ENCODE peak calls at places on chromosome 3, in ten cellular contexts. G is BJ; Y is Daoy; Q is ureter; Z is activated CD4-positive, alpha-beta T cell treated with anti-CD3 and anti-CD28 coated beads, Interleukin-2, amount 10 ng/mL, durations not matched to agents 24 days and 14 days; V is transverse colon; I is stimulated activated effector memory CD8-positive, alpha-beta T cell treated with anti-CD3 and anti-CD28 coated beads, Interleukin-12 subunit alpha, Interleukin-12 subunit beta, amount 100 ng/mL, for 72 hours; T is anterior cingulate cortex; E is hippocampal formation; W is HepG2. M is an unnamed sample.

GRCh38 chr3:124587053-124587408 is 143.2 kb upstream of the UMPS start:
- DNase-seq in G (no peak), Y (peak), Q (no peak), Z (no peak), V (no peak), I (no peak), T (peak), E (no peak), W (no peak), M (peak)

GRCh38 chr3:183233986-183234385 is 19.1 kb upstream of the B3GNT5 start:
- DNase-seq in G (no peak), Y (no peak), Q (no peak), Z (no peak), V (no peak), I (no peak), T (no peak), E (no peak), W (no peak), M (no peak)

GRCh38 chr3:155243512-155243921 is 50.0 kb downstream of the STRIT1 start:
- DNase-seq in G (no peak), Y (no peak), Q (no peak), Z (no peak), V (no peak), I (no peak), T (no peak), E (no peak), W (no peak), M (no peak)

GRCh38 chr3:38586546-38587520 is 62.7 kb downstream of the SCN5A start:
- DNase-seq in G (no peak), Y (no peak), Q (peak), Z (no peak), V (peak), I (no peak), T (no peak), E (no peak), W (no peak), M (no peak)

GRCh38 chr3:195123196-195123805 is 147.7 kb downstream of the XXYLT1 start:
- DNase-seq in G (no peak), Y (peak), Q (no peak), Z (no peak), V (no peak), I (no peak), T (no peak), E (no peak), W (no peak), M (no peak)

GRCh38 chr3:115350606-115351005 is 203.5 kb upstream of the ZBTB20 start:
- DNase-seq in G (no peak), Y (no peak), Q (no peak), Z (no peak), V (no peak), I (no peak), T (no peak), E (no peak), W (no peak), M (no peak)

GRCh38 chr3:174756200-174756829 is 102.8 kb upstream of the NAALADL2 start:
- DNase-seq in G (no peak), Y (no peak), Q (no peak), Z (no peak), V (no peak), I (no peak), T (no peak), E (no peak), W (no peak), M (no peak)

GRCh38 chr3:77147836-77148578 is 108.1 kb downstream of the ROBO2 start:
- DNase-seq in G (no peak), Y (peak), Q (no peak), Z (no peak), V (no peak), I (no peak), T (no peak), E (no peak), W (no peak), M (no peak)

GRCh38 chr3:119011528-119011927 is 23.1 kb downstream of the IGSF11 start:
- DNase-seq in G (no peak), Y (no peak), Q (no peak), Z (no peak), V (no peak), I (no peak), T (no peak), E (no peak), W (no peak), M (no peak)

GRCh38 chr3:55885721-55886120 is 398.6 kb upstream of the WNT5A start:
- DNase-seq in G (peak), Y (peak), Q (no peak), Z (no peak), V (no peak), I (no peak), T (no peak), E (no peak), W (no peak), M (peak)

GRCh38 chr3:193744822-193745684 is 152.0 kb downstream of the OPA1 start:
- DNase-seq in G (no peak), Y (no peak), Q (no peak), Z (peak), V (no peak), I (peak), T (no peak), E (no peak), W (peak), M (no peak)

GRCh38 chr3:139448104-139448503 is 28.2 kb downstream of the RBP2 start:
- DNase-seq in G (no peak), Y (peak), Q (no peak), Z (no peak), V (no peak), I (no peak), T (peak), E (peak), W (no peak), M (no peak)

GRCh38 chr3:185069583-185070030 is 83.3 kb downstream of the C3orf70 start:
- DNase-seq in G (no peak), Y (no peak), Q (no peak), Z (no peak), V (peak), I (no peak), T (no peak), E (no peak), W (peak), M (no peak)

GRCh38 chr3:120224249-120224648 is 60.8 kb downstream of the GPR156 start:
- DNase-seq in G (no peak), Y (no peak), Q (no peak), Z (no peak), V (no peak), I (no peak), T (no peak), E (no peak), W (no peak), M (no peak)

GRCh38 chr3:71725279-71725991 is at the start of gene EIF4E3:
- DNase-seq in G (no peak), Y (peak), Q (peak), Z (peak), V (peak), I (peak), T (no peak), E (peak), W (no peak), M (no peak)

GRCh38 chr3:197171481-197172067 is 126.8 kb downstream of the DLG1 start:
- DNase-seq in G (no peak), Y (no peak), Q (no peak), Z (no peak), V (no peak), I (no peak), T (no peak), E (no peak), W (no peak), M (no peak)

GRCh38 chr3:16239082-16239770 is 25.5 kb downstream of the DPH3 start:
- DNase-seq in G (no peak), Y (no peak), Q (no peak), Z (no peak), V (no peak), I (no peak), T (no peak), E (no peak), W (no peak), M (no peak)

GRCh38 chr3:122169911-122170310 is 13.6 kb upstream of the CASR start:
- DNase-seq in G (no peak), Y (no peak), Q (no peak), Z (peak), V (no peak), I (no peak), T (no peak), E (no peak), W (no peak), M (no peak)

GRCh38 chr3:133895208-133896001 is at the start of gene RAB6B:
- DNase-seq in G (no peak), Y (peak), Q (no peak), Z (peak), V (no peak), I (no peak), T (peak), E (peak), W (no peak), M (no peak)

GRCh38 chr3:33578325-33579180 is 138.3 kb upstream of the UBP1 start:
- DNase-seq in G (peak), Y (peak), Q (no peak), Z (no peak), V (no peak), I (no peak), T (no peak), E (no peak), W (peak), M (no peak)

GRCh38 chr3:24513463-24513862 is 18.8 kb upstream of the THRB start:
- DNase-seq in G (peak), Y (no peak), Q (no peak), Z (no peak), V (no peak), I (no peak), T (no peak), E (no peak), W (no peak), M (no peak)

GRCh38 chr3:179482857-179483256 is 31.6 kb upstream of the GNB4 start:
- DNase-seq in G (no peak), Y (no peak), Q (no peak), Z (no peak), V (no peak), I (no peak), T (no peak), E (no peak), W (no peak), M (no peak)

GRCh38 chr3:78670087-78670486 is 1097.7 kb downstream of the ROBO1 start:
- DNase-seq in G (no peak), Y (no peak), Q (no peak), Z (no peak), V (no peak), I (no peak), T (no peak), E (peak), W (no peak), M (no peak)

GRCh38 chr3:72590732-72591192 is 257.5 kb downstream of the SHQ1 start:
- DNase-seq in G (no peak), Y (no peak), Q (no peak), Z (no peak), V (no peak), I (no peak), T (no peak), E (no peak), W (peak), M (no peak)

GRCh38 chr3:155870945-155871745 is 695 bp downstream of the GMPS start:
- DNase-seq in G (no peak), Y (peak), Q (peak), Z (peak), V (peak), I (peak), T (peak), E (peak), W (no peak), M (peak)

GRCh38 chr3:147758786-147759185 is 349.6 kb downstream of the ZIC1 start:
- DNase-seq in G (no peak), Y (no peak), Q (no peak), Z (no peak), V (no peak), I (no peak), T (no peak), E (no peak), W (no peak), M (no peak)

GRCh38 chr3:112233083-112233482 is 60.9 kb downstream of the SLC9C1 start:
- DNase-seq in G (no peak), Y (peak), Q (no peak), Z (no peak), V (no peak), I (no peak), T (no peak), E (no peak), W (no peak), M (no peak)

GRCh38 chr3:27729748-27730611 is 7.9 kb upstream of the EOMES start:
- DNase-seq in G (no peak), Y (peak), Q (no peak), Z (no peak), V (no peak), I (peak), T (no peak), E (no peak), W (no peak), M (no peak)

M was measured in HT-29.